ENCODE peak calls at places on chromosomes 2 and 18, in nine cellular contexts. One of them, this sample, is unnamed.

GRCh38 chr2:24471662-24472061 is 19.4 kb upstream of the NCOA1 start:
- DNase-seq in transverse colon: no peak
- DNase-seq in Peyer's patch: no peak
- DNase-seq in K562: no peak
- DNase-seq in heart left ventricle: no peak
- DNase-seq in A549: peak; percentile 56
- DNase-seq in H1: no peak
- DNase-seq in body of pancreas: no peak
- DNase-seq in uterus: no peak
- DNase-seq in this sample: no peak

GRCh38 chr2:3428577-3428976 is 49.1 kb downstream of the TRAPPC12 start:
- DNase-seq in transverse colon: no peak
- DNase-seq in Peyer's patch: no peak
- DNase-seq in K562: no peak
- DNase-seq in heart left ventricle: no peak
- DNase-seq in A549: no peak
- DNase-seq in H1: no peak
- DNase-seq in body of pancreas: no peak
- DNase-seq in uterus: no peak
- DNase-seq in this sample: no peak

GRCh38 chr2:5720426-5720825 is 28.2 kb downstream of the SOX11 start:
- DNase-seq in transverse colon: no peak
- DNase-seq in Peyer's patch: no peak
- DNase-seq in K562: no peak
- DNase-seq in heart left ventricle: no peak
- DNase-seq in A549: no peak
- DNase-seq in H1: no peak
- DNase-seq in body of pancreas: no peak
- DNase-seq in uterus: no peak
- DNase-seq in this sample: no peak

GRCh38 chr18:2547477-2548087 is 23.7 kb downstream of the METTL4 start:
- DNase-seq in transverse colon: no peak
- DNase-seq in Peyer's patch: no peak
- DNase-seq in K562: peak; percentile 33
- DNase-seq in heart left ventricle: no peak
- DNase-seq in A549: peak; percentile 47
- DNase-seq in H1: no peak
- DNase-seq in body of pancreas: no peak
- DNase-seq in uterus: no peak
- DNase-seq in this sample: no peak

GRCh38 chr2:64609229-64609994 is 44.3 kb downstream of the SERTAD2 start:
- DNase-seq in transverse colon: peak; percentile 74
- DNase-seq in Peyer's patch: peak; percentile 85
- DNase-seq in K562: peak; percentile 90
- DNase-seq in heart left ventricle: peak; percentile 60
- DNase-seq in A549: peak; percentile 80
- DNase-seq in H1: no peak
- DNase-seq in body of pancreas: peak; percentile 67
- DNase-seq in uterus: peak; percentile 50
- DNase-seq in this sample: peak; percentile 56

GRCh38 chr2:120912101-120912985 is 176.7 kb downstream of the GLI2 start:
- DNase-seq in transverse colon: peak; percentile 80
- DNase-seq in Peyer's patch: peak; percentile 74
- DNase-seq in K562: peak; percentile 69
- DNase-seq in heart left ventricle: peak; percentile 63
- DNase-seq in A549: peak; percentile 96
- DNase-seq in H1: no peak
- DNase-seq in body of pancreas: no peak
- DNase-seq in uterus: peak; percentile 74
- DNase-seq in this sample: peak; percentile 15

GRCh38 chr2:44936715-44937687 is 4.5 kb upstream of the SIX3 start:
- DNase-seq in transverse colon: no peak
- DNase-seq in Peyer's patch: peak; percentile 28
- DNase-seq in K562: no peak
- DNase-seq in heart left ventricle: no peak
- DNase-seq in A549: no peak
- DNase-seq in H1: no peak
- DNase-seq in body of pancreas: no peak
- DNase-seq in uterus: no peak
- DNase-seq in this sample: no peak

GRCh38 chr2:58428286-58428552 is 187.1 kb upstream of the FANCL start:
- DNase-seq in transverse colon: no peak
- DNase-seq in Peyer's patch: no peak
- DNase-seq in K562: no peak
- DNase-seq in heart left ventricle: no peak
- DNase-seq in A549: peak; percentile 26
- DNase-seq in H1: peak; percentile 38
- DNase-seq in body of pancreas: peak; percentile 13
- DNase-seq in uterus: no peak
- DNase-seq in this sample: peak; percentile 18

GRCh38 chr18:76619342-76620315 is 124.6 kb upstream of the ZNF516 start:
- DNase-seq in transverse colon: peak; percentile 27
- DNase-seq in Peyer's patch: no peak
- DNase-seq in K562: no peak
- DNase-seq in heart left ventricle: peak; percentile 81
- DNase-seq in A549: no peak
- DNase-seq in H1: no peak
- DNase-seq in body of pancreas: peak; percentile 75
- DNase-seq in uterus: peak; percentile 86
- DNase-seq in this sample: peak; percentile 96

GRCh38 chr18:56329536-56329935 is 308.9 kb downstream of the TXNL1 start:
- DNase-seq in transverse colon: no peak
- DNase-seq in Peyer's patch: no peak
- DNase-seq in K562: no peak
- DNase-seq in heart left ventricle: no peak
- DNase-seq in A549: no peak
- DNase-seq in H1: no peak
- DNase-seq in body of pancreas: no peak
- DNase-seq in uterus: no peak
- DNase-seq in this sample: no peak

GRCh38 chr2:48346124-48346536 is 183.8 kb upstream of the STON1 start:
- DNase-seq in transverse colon: peak; percentile 19
- DNase-seq in Peyer's patch: no peak
- DNase-seq in K562: no peak
- DNase-seq in heart left ventricle: peak; percentile 24
- DNase-seq in A549: peak; percentile 85
- DNase-seq in H1: no peak
- DNase-seq in body of pancreas: no peak
- DNase-seq in uterus: peak; percentile 59
- DNase-seq in this sample: peak; percentile 39

GRCh38 chr2:54969295-54969939 is 80.8 kb downstream of the RTN4 start:
- DNase-seq in transverse colon: no peak
- DNase-seq in Peyer's patch: no peak
- DNase-seq in K562: no peak
- DNase-seq in heart left ventricle: no peak
- DNase-seq in A549: no peak
- DNase-seq in H1: no peak
- DNase-seq in body of pancreas: no peak
- DNase-seq in uterus: no peak
- DNase-seq in this sample: no peak

GRCh38 chr18:56747032-56747658 is 96.0 kb downstream of the WDR7 start:
- DNase-seq in transverse colon: no peak
- DNase-seq in Peyer's patch: no peak
- DNase-seq in K562: no peak
- DNase-seq in heart left ventricle: no peak
- DNase-seq in A549: no peak
- DNase-seq in H1: no peak
- DNase-seq in body of pancreas: no peak
- DNase-seq in uterus: no peak
- DNase-seq in this sample: no peak

GRCh38 chr18:35972197-35973000 is at the start of gene RMP24:
- DNase-seq in transverse colon: peak; percentile 96
- DNase-seq in Peyer's patch: peak; percentile 99
- DNase-seq in K562: peak; percentile 96
- DNase-seq in heart left ventricle: peak; percentile 95
- DNase-seq in A549: peak; percentile 95
- DNase-seq in H1: peak; percentile 89
- DNase-seq in body of pancreas: peak; percentile 97
- DNase-seq in uterus: peak; percentile 93
- DNase-seq in this sample: peak; percentile 95
- TF ChIP-seq POLR2A in transverse colon: peak; percentile 74
- TF ChIP-seq POLR2A in Peyer's patch: peak; percentile 65
- TF ChIP-seq POLR2A in K562: peak; percentile 93
- TF ChIP-seq POLR2A in heart left ventricle: peak; percentile 72
- TF ChIP-seq POLR2A in A549: peak; percentile 85
- TF ChIP-seq POLR2A in H1: peak; percentile 84
- TF ChIP-seq POLR2A in body of pancreas: peak; percentile 82
- TF ChIP-seq POLR2A in uterus: peak; percentile 43
- TF ChIP-seq POLR2A in this sample: peak; percentile 82

DNA sequence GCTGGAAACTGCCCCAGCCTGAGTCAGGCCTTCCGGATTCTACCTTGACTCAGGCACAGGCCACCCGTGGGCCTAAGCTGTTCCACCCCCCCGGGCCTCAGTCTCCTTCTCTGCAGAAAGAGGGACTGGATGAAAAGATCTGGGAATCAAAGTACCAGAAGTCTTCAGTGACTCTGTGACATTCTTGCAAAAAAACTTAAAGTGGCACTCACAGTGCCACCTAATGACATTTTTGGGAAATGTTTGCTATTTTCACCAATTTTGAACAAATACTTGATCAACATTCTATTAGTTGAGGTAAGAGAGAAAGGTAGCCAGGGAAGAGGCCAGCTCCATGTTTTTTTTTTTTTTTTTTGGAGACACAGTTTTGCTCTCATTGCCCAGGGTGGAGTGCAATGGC is 48.3 kb upstream of the ACAA2 start:
- DNase-seq in transverse colon: no peak
- DNase-seq in Peyer's patch: no peak
- DNase-seq in K562: no peak
- DNase-seq in heart left ventricle: no peak
- DNase-seq in A549: no peak
- DNase-seq in H1: no peak
- DNase-seq in body of pancreas: no peak
- DNase-seq in uterus: no peak
- DNase-seq in this sample: no peak
- TF ChIP-seq CTCF in transverse colon: peak; percentile 23
- TF ChIP-seq CTCF in Peyer's patch: peak; percentile 27
- TF ChIP-seq CTCF in K562: peak; percentile 42
- TF ChIP-seq CTCF in heart left ventricle: peak; percentile 44
- TF ChIP-seq CTCF in A549: peak; percentile 43
- TF ChIP-seq CTCF in H1: no peak
- TF ChIP-seq CTCF in body of pancreas: peak; percentile 26
- TF ChIP-seq CTCF in uterus: no peak
- TF ChIP-seq CTCF in this sample: no peak

DNA sequence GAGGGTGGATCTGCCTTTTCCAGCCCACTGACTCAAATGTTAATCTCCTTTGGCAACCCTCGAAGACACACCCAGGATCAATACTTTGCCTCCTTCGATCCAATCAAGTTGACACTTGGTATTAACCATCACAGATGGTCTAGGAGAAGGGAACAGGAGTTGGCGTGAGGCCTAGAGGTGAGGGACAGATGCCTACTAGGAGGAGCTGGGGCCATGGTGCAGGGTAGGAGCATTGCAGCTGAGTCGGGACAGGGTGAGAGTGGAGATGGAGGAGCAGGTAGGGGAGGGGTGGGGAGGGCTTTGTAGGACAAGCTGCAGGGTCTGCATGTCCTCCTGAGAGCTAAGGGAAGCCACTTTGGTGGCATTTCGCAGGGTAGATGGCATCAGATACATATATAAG is 140.0 kb downstream of the VAPA start:
- DNase-seq in transverse colon: no peak
- DNase-seq in Peyer's patch: no peak
- DNase-seq in K562: no peak
- DNase-seq in heart left ventricle: no peak
- DNase-seq in A549: no peak
- DNase-seq in H1: no peak
- DNase-seq in body of pancreas: no peak
- DNase-seq in uterus: peak; percentile 19
- DNase-seq in this sample: no peak
- H3K4me1 ChIP-seq in transverse colon: peaks cover 4% of the 10 kb centered on the region
- H3K4me1 ChIP-seq in Peyer's patch: no peaks in the 10 kb centered on the region
- H3K4me1 ChIP-seq in K562: no peaks in the 10 kb centered on the region
- H3K4me1 ChIP-seq in heart left ventricle: no peaks in the 10 kb centered on the region
- H3K4me1 ChIP-seq in A549: peaks cover 13% of the 10 kb centered on the region
- H3K4me1 ChIP-seq in H1: no peaks in the 10 kb centered on the region
- H3K4me1 ChIP-seq in body of pancreas: peaks cover 23% of the 10 kb centered on the region
- H3K4me1 ChIP-seq in uterus: peaks cover 8% of the 10 kb centered on the region
- H3K4me1 ChIP-seq in this sample: no peaks in the 10 kb centered on the region

GRCh38 chr2:161307676-161308075 is 549 bp upstream of the PSMD14 start:
- DNase-seq in transverse colon: no peak
- DNase-seq in Peyer's patch: no peak
- DNase-seq in K562: no peak
- DNase-seq in heart left ventricle: no peak
- DNase-seq in A549: peak; percentile 3
- DNase-seq in H1: no peak
- DNase-seq in body of pancreas: no peak
- DNase-seq in uterus: no peak
- DNase-seq in this sample: no peak

GRCh38 chr2:161303535-161304050 is 4.6 kb upstream of the PSMD14 start:
- DNase-seq in transverse colon: no peak
- DNase-seq in Peyer's patch: no peak
- DNase-seq in K562: no peak
- DNase-seq in heart left ventricle: no peak
- DNase-seq in A549: no peak
- DNase-seq in H1: no peak
- DNase-seq in body of pancreas: no peak
- DNase-seq in uterus: no peak
- DNase-seq in this sample: no peak

GRCh38 chr2:161312996-161313395 is 4.8 kb downstream of the PSMD14 start:
- DNase-seq in transverse colon: no peak
- DNase-seq in Peyer's patch: no peak
- DNase-seq in K562: no peak
- DNase-seq in heart left ventricle: no peak
- DNase-seq in A549: peak; percentile 4
- DNase-seq in H1: no peak
- DNase-seq in body of pancreas: no peak
- DNase-seq in uterus: no peak
- DNase-seq in this sample: no peak

GRCh38 chr2:161306919-161307318 is 1.3 kb upstream of the PSMD14 start:
- DNase-seq in transverse colon: no peak
- DNase-seq in Peyer's patch: no peak
- DNase-seq in K562: no peak
- DNase-seq in heart left ventricle: no peak
- DNase-seq in A549: no peak
- DNase-seq in H1: no peak
- DNase-seq in body of pancreas: no peak
- DNase-seq in uterus: no peak
- DNase-seq in this sample: no peak

DNA sequence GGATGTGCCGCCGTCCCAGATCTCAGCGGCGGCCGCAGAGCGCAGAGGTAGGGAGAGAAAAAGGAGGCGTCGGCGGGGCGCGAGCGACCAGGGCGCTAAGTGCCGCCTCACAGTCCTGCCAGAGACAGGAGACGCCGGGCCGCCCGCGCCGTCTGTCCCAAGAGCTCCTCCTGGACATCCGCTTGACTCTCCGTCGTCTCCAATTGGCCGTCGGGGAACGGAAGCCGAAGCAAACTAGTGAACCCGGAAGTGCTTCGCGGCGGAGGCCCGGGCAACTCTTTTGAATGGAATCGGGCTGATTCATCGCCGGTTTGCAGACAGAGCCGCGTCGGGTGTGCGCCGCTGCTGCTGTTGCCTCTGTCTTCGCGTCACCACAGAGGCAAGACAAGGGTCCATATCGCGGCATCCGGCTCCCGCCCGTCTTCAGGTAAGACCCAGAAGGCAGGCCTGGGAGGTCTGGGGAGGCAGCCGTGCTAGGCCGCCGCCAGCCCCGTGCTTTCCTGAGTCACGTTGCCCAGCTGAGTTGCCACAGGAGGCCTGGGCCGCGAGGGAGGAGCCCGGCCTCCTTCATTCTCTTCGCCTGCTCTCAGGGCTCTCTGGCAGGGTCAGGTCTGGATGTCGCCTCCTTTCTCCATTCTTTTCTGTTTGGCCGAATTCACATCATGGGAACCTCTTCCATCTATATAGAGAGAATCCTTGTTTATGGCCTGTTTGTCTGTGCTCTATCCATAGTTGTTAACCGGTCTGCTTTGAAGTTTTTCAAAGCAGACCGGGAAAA is at the start of gene PSMD14:
- DNase-seq in transverse colon: peak; percentile 95
- DNase-seq in Peyer's patch: peak; percentile 93
- DNase-seq in K562: peak; percentile 88
- DNase-seq in heart left ventricle: peak; percentile 91
- DNase-seq in A549: peak; percentile 96
- DNase-seq in H1: peak; percentile 78
- DNase-seq in body of pancreas: peak; percentile 88
- DNase-seq in uterus: peak; percentile 87
- DNase-seq in this sample: peak; percentile 91
- TF ChIP-seq POLR2A in transverse colon: peak; percentile 71
- TF ChIP-seq POLR2A in Peyer's patch: peak; percentile 59
- TF ChIP-seq POLR2A in K562: peak; percentile 97
- TF ChIP-seq POLR2A in heart left ventricle: peak; percentile 74
- TF ChIP-seq POLR2A in A549: peak; percentile 91
- TF ChIP-seq POLR2A in H1: peak; percentile 93
- TF ChIP-seq POLR2A in body of pancreas: peak; percentile 79
- TF ChIP-seq POLR2A in uterus: peak; percentile 57
- TF ChIP-seq POLR2A in this sample: peak; percentile 72